ENCODE peak calls at places on chromosomes 2 and 18, in five cellular contexts. A, S, R, Q and C are unnamed samples.

GRCh38 chr2:181138816-181139215 is 158.4 kb downstream of the UBE2E3 start:
- DNase-seq in A (no peak), Q (no peak), S (peak; percentile 43), R (no peak), C (no peak)

GRCh38 chr18:22113144-22113813 is 56.1 kb upstream of the GATA6 start:
- DNase-seq in A (no peak), R (peak; percentile 29), Q (peak; percentile 68), S (no peak), C (no peak)

GRCh38 chr18:34028341-34028740 is 196.4 kb downstream of the NOL4 start:
- DNase-seq in R (no peak), Q (no peak), A (no peak), S (no peak), C (no peak)

GRCh38 chr2:75224636-75225094 is 25.3 kb upstream of the TACR1 start:
- DNase-seq in A (no peak), S (no peak), R (no peak), Q (no peak), C (no peak)

GRCh38 chr2:120951701-120952100 is 216.0 kb downstream of the GLI2 start:
- DNase-seq in Q (no peak), S (no peak), A (no peak), R (no peak), C (no peak)

GRCh38 chr2:184597996-184598312 is 375 bp upstream of the ZNF804A start:
- DNase-seq in S (no peak), R (no peak), A (no peak), Q (no peak), C (no peak)

GRCh38 chr2:176652300-176653182 is 383.3 kb downstream of the MTX2 start:
- DNase-seq in Q (peak; percentile 12), S (peak; percentile 51), A (no peak), R (peak; percentile 23), C (no peak)

GRCh38 chr2:159095813-159096212 is 127.4 kb downstream of the TANC1 start:
- DNase-seq in S (no peak), Q (no peak), A (no peak), R (no peak), C (no peak)

GRCh38 chr2:239485622-239486021 is 84.8 kb upstream of the HDAC4 start:
- DNase-seq in Q (no peak), A (no peak), S (no peak), R (no peak), C (no peak)
- H3K27me3 ChIP-seq in Q (no peaks in the 10 kb centered on the region), A (no peaks in the 10 kb centered on the region), S (no peaks in the 10 kb centered on the region), R (no peaks in the 10 kb centered on the region), C (no peaks in the 10 kb centered on the region)

GRCh38 chr2:102142829-102143449 is 393 bp downstream of the IL1R1 start:
- DNase-seq in S (peak; percentile 37), R (peak; percentile 42), A (no peak), Q (peak; percentile 27), C (no peak)
- H3K27ac ChIP-seq in S (peak overlapping the region; percentile 58), R (peak overlapping the region; percentile 91), A (peak overlapping the region; percentile 96), Q (peak overlapping the region; percentile 95), C (no peak overlapping the region)

GRCh38 chr18:78814766-78815165 is 164.9 kb upstream of the SALL3 start:
- DNase-seq in A (no peak), Q (no peak), S (no peak), R (no peak), C (no peak)
- H3K27me3 ChIP-seq in A (no peaks in the 10 kb centered on the region), Q (no peaks in the 10 kb centered on the region), S (no peaks in the 10 kb centered on the region), R (peaks cover 2% of the 10 kb centered on the region), C (peaks cover 8% of the 10 kb centered on the region)

DNA sequence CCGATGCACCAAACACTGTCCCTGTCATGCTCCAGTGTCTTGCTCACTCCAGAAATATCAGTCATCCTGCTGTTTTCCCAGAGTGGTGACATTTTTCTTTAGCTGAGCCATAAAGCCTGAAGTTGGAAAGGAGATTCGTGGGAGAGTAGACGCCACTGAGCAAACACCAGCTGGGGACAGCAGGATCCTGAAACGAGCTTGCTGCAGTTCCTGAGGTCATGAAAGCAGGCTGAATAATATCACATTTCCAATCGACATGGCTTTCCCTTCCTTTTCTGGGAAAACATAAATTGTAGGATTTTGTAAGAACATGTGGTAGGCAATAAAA is 276.4 kb downstream of the CDCA7 start:
- DNase-seq in A (no peak), Q (peak; percentile 44), S (no peak), R (peak; percentile 3), C (no peak)
- H3K27ac ChIP-seq in A (no peak overlapping the region), Q (no peak overlapping the region), S (no peak overlapping the region), R (no peak overlapping the region), C (no peak overlapping the region)

DNA sequence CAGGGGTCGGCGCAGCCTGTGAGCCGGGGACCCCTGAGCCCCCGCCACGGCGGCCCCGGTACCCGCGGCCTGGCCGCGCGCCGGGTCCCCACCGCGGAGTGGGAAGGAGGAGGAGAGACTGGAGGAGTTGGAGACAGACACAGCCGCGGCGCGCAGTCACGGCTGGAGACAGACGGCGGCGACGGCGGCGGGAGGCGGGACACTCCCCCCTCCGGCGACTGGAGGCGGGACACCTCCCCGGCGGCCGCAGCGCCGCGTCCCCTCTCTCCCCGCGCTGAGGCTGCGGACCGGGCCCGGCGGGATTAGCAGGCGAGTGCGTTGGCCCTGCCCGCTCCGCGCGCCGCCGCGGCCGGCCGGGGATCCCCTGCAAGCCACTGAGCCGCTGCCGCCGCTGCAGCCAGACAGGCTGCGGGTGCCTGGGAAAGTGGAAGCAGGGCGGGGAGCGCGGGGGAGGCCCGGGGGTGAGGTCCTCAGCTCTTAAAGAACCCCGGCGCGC is 1.0 kb upstream of the LDLRAD4 start:
- DNase-seq in Q (peak; percentile 77), A (peak; percentile 32), R (peak; percentile 64), S (peak; percentile 11), C (peak; percentile 71)
- H3K27me3 ChIP-seq in Q (no peaks in the 10 kb centered on the region), A (no peaks in the 10 kb centered on the region), R (no peaks in the 10 kb centered on the region), S (peaks cover 25% of the 10 kb centered on the region), C (peaks cover 5% of the 10 kb centered on the region)

GRCh38 chr2:172296267-172297046 is 130.9 kb upstream of the ITGA6 start:
- DNase-seq in R (no peak), Q (no peak), A (no peak), S (peak; percentile 20), C (no peak)
- H3K27ac ChIP-seq in R (no peak overlapping the region), Q (no peak overlapping the region), A (no peak overlapping the region), S (no peak overlapping the region), C (no peak overlapping the region)